ENCODE peak calls at places on chromosome 3, in nine cellular contexts. H is hepatocyte, T is mammary epithelial cell, K is IMR-90, I is brain microvascular endothelial cell, W is OCI-LY7, V is GM20000, Q is astrocyte of the spinal cord, B is astrocyte. X is an unnamed sample.

GRCh38 chr3:147925272-147925671 is 516.1 kb downstream of the ZIC1 start:
- DNase-seq in W (no peak), T (no peak), I (no peak), Q (no peak), B (no peak), K (peak; percentile 18), H (no peak), V (no peak), X (no peak)

GRCh38 chr3:126155819-126156218 is 24.6 kb downstream of the ALDH1L1 start:
- DNase-seq in K (no peak), T (no peak), Q (no peak), W (no peak), H (no peak), I (no peak), V (no peak), B (no peak), X (no peak)

GRCh38 chr3:101950510-101950909 is 101.2 kb downstream of the NFKBIZ start:
- DNase-seq in I (peak; percentile 65), T (peak; percentile 89), B (peak; percentile 99), V (peak; percentile 33), K (peak; percentile 81), H (no peak), Q (peak; percentile 95), W (no peak), X (no peak)

GRCh38 chr3:85090495-85090894 is 131.7 kb downstream of the CADM2 start:
- DNase-seq in V (no peak), H (no peak), Q (no peak), T (no peak), W (no peak), K (no peak), B (no peak), I (no peak), X (no peak)

GRCh38 chr3:1087066-1087555 is 5.7 kb upstream of the CNTN6 start:
- DNase-seq in H (peak; percentile 58), V (no peak), B (peak; percentile 95), T (peak; percentile 33), I (peak; percentile 92), W (no peak), K (peak; percentile 52), Q (peak; percentile 95), X (no peak)

GRCh38 chr3:127712461-127712860 is 39.7 kb downstream of the ABTB1 start:
- DNase-seq in T (no peak), I (no peak), V (no peak), K (no peak), B (no peak), H (no peak), Q (no peak), W (no peak), X (no peak)

GRCh38 chr3:45782381-45782780 is 14.0 kb downstream of the SLC6A20 start:
- DNase-seq in W (no peak), T (no peak), K (no peak), V (no peak), B (no peak), H (no peak), Q (no peak), I (no peak), X (no peak)

GRCh38 chr3:136749106-136749505 is 3.1 kb downstream of the STAG1 start:
- DNase-seq in T (no peak), B (no peak), Q (no peak), V (no peak), K (no peak), H (no peak), W (peak; percentile 50), I (no peak), X (no peak)

GRCh38 chr3:37762698-37763097 is 99.0 kb upstream of the CTDSPL start:
- DNase-seq in H (no peak), I (peak; percentile 60), K (no peak), V (no peak), T (no peak), B (no peak), W (no peak), Q (peak; percentile 28), X (no peak)

GRCh38 chr3:156718622-156719300 is 44.4 kb downstream of the TIPARP start:
- DNase-seq in K (peak; percentile 21), V (no peak), Q (no peak), T (no peak), W (no peak), B (peak; percentile 72), H (no peak), I (peak; percentile 10), X (no peak)

GRCh38 chr3:101851072-101851471 is 1.8 kb downstream of the NFKBIZ start:
- DNase-seq in W (peak; percentile 13), I (no peak), B (no peak), H (no peak), K (no peak), Q (no peak), T (no peak), V (no peak), X (no peak)

GRCh38 chr3:72745146-72745976 is 102.9 kb downstream of the SHQ1 start:
- DNase-seq in W (no peak), B (peak; percentile 72), T (no peak), V (no peak), K (peak; percentile 23), H (peak; percentile 79), Q (peak; percentile 32), I (peak; percentile 63), X (no peak)

GRCh38 chr3:78995087-78995486 is 772.7 kb downstream of the ROBO1 start:
- DNase-seq in W (no peak), I (no peak), Q (no peak), B (no peak), T (no peak), H (no peak), K (no peak), V (no peak), X (no peak)

GRCh38 chr3:77693147-77693546 is 653.2 kb downstream of the ROBO2 start:
- DNase-seq in B (no peak), I (no peak), Q (no peak), H (no peak), W (no peak), T (no peak), K (no peak), V (no peak), X (no peak)

GRCh38 chr3:123111640-123112039 is 44.8 kb downstream of the PDIA5 start:
- DNase-seq in V (no peak), W (no peak), T (no peak), K (no peak), H (no peak), I (no peak), B (no peak), Q (no peak), X (no peak)

GRCh38 chr3:31066999-31067398 is 172.5 kb upstream of the GADL1 start:
- DNase-seq in T (peak; percentile 96), W (no peak), B (peak; percentile 99), I (peak; percentile 89), K (peak; percentile 97), Q (peak; percentile 97), H (peak; percentile 76), V (no peak), X (no peak)

GRCh38 chr3:181454451-181455027 is 257.2 kb upstream of the SOX2 start:
- DNase-seq in I (no peak), K (no peak), Q (no peak), B (no peak), T (no peak), W (no peak), V (no peak), H (no peak), X (no peak)
- TF ChIP-seq CTCF in I (peak; percentile 43), K (no peak), Q (no peak), B (no peak), T (no peak), W (peak; percentile 15), V (no peak), H (no peak), X (no peak)

GRCh38 chr3:10688126-10688525 is 127.9 kb upstream of the SLC6A11 start:
- DNase-seq in T (no peak), K (no peak), V (no peak), B (no peak), H (no peak), I (no peak), Q (no peak), W (peak; percentile 11), X (no peak)
- TF ChIP-seq CTCF in T (no peak), K (no peak), V (no peak), B (no peak), H (no peak), I (no peak), Q (no peak), W (peak; percentile 49), X (no peak)

DNA sequence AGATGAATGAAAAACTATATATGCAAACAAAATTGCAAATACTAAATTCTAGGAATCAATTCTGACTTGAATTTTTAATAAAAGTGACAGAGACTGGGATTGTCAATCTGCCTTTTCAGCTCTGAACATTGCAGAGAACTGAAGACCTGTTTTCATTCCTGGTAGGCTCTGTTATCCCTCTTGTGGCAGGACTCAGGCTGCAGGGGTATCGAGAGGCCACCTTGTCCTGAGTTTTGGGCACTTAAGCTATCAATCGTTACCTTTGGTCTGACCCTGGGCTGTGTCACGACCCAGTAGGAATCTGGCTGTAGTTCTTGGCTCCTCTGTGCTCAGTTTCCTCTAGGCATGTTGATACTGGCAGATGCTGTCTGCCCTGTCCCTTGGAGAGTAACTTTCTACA is 238.0 kb downstream of the CACNA2D3 start:
- DNase-seq in Q (no peak), K (no peak), H (no peak), W (no peak), I (no peak), T (no peak), V (no peak), B (no peak), X (no peak)
- TF ChIP-seq CTCF in Q (no peak), K (no peak), H (no peak), W (no peak), I (no peak), T (peak; percentile 2), V (no peak), B (no peak), X (no peak)

GRCh38 chr3:161406594-161407555 is 35.6 kb upstream of the SPTSSB start:
- DNase-seq in I (no peak), Q (no peak), V (no peak), T (no peak), K (no peak), W (no peak), H (no peak), B (no peak), X (no peak)

GRCh38 chr3:161409858-161410257 is 38.5 kb upstream of the SPTSSB start:
- DNase-seq in B (no peak), Q (no peak), K (no peak), H (no peak), W (no peak), I (no peak), T (peak; percentile 88), V (no peak), X (no peak)

GRCh38 chr3:161405836-161406235 is 34.5 kb upstream of the SPTSSB start:
- DNase-seq in K (no peak), H (no peak), I (no peak), Q (no peak), B (no peak), V (no peak), W (no peak), T (no peak), X (no peak)

GRCh38 chr3:161412117-161412516 is 40.8 kb upstream of the SPTSSB start:
- DNase-seq in K (no peak), T (peak; percentile 67), V (no peak), H (no peak), Q (no peak), B (no peak), I (no peak), W (no peak), X (no peak)

DNA sequence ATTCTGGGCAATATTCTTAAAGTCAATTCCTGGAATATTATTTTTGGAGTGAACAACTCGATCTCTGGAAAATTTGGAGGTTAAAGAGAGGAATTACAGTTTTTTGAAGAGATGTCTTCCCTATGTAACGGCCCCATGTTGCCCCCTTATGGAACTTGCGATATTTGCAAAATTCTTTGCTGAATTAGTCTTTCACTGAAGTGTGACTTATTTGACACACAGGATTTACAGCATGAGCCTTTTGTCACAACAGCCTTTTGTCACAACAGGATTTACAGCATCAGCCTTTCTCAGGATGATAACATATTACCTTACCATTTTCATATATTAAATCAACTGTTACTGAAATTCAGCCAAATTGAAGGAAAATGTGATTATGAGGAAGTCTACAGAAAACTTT is 37.8 kb upstream of the SPTSSB start:
- DNase-seq in I (peak; percentile 36), B (no peak), H (peak; percentile 61), V (peak; percentile 11), Q (peak; percentile 49), W (peak; percentile 21), K (peak; percentile 23), T (peak; percentile 57), X (no peak)
- TF ChIP-seq CTCF in I (peak; percentile 66), B (peak; percentile 73), H (peak; percentile 61), V (no peak), Q (peak; percentile 66), W (peak; percentile 76), K (peak; percentile 65), T (peak; percentile 69), X (peak; percentile 38)

X was measured in D721Med.